ENCODE peak calls at places on chromosomes 11 and 22, in five cellular contexts. U, H, X, O and D are unnamed samples.

GRCh38 chr22:40396882-40397281 is 26.5 kb downstream of the SGSM3 start:
- DNase-seq in U (no peak), H (no peak), X (peak; percentile 86), O (no peak), D (no peak)

GRCh38 chr11:94988748-94989147 is 15.2 kb downstream of the KDM4D start:
- DNase-seq in U (no peak), H (no peak), X (no peak), O (no peak), D (no peak)

GRCh38 chr22:44450503-44450902 is 47.5 kb downstream of the RTL6 start:
- DNase-seq in U (no peak), H (no peak), X (no peak), O (no peak), D (no peak)

GRCh38 chr11:12201016-12201985 is 90.9 kb downstream of the MICAL2 start:
- DNase-seq in U (peak; percentile 72), H (no peak), X (no peak), O (no peak), D (peak; percentile 27)

GRCh38 chr11:62882428-62882742 is 1.7 kb downstream of the SLC3A2 start:
- DNase-seq in U (no peak), H (no peak), X (no peak), O (no peak), D (no peak)

GRCh38 chr22:49427341-49427740 is 400.3 kb downstream of the BRD1 start:
- DNase-seq in U (no peak), H (no peak), X (no peak), O (no peak), D (no peak)

GRCh38 chr11:122642472-122642922 is 13.0 kb upstream of the UBASH3B start:
- DNase-seq in U (peak; percentile 86), H (no peak), X (no peak), O (no peak), D (no peak)

GRCh38 chr11:7905961-7906429 is 25.1 kb downstream of the OR10A6 start:
- DNase-seq in U (no peak), H (no peak), X (no peak), O (no peak), D (no peak)

GRCh38 chr11:105968021-105968697 is 53.9 kb downstream of the MSANTD4 start:
- DNase-seq in U (peak; percentile 6), H (no peak), X (no peak), O (no peak), D (no peak)

GRCh38 chr11:43547900-43548381 is 132.6 kb upstream of the HSD17B12 start:
- DNase-seq in U (no peak), H (no peak), X (no peak), O (no peak), D (no peak)

GRCh38 chr22:24153353-24153752 is 27.9 kb upstream of the SUSD2 start:
- DNase-seq in U (no peak), H (peak; percentile 58), X (no peak), O (no peak), D (peak; percentile 60)

GRCh38 chr11:12098601-12099000 is 11.8 kb upstream of the MICAL2 start:
- DNase-seq in U (no peak), H (no peak), X (no peak), O (no peak), D (no peak)

GRCh38 chr11:34425863-34426262 is 12.9 kb upstream of the CAT start:
- DNase-seq in U (no peak), H (no peak), X (no peak), O (no peak), D (peak; percentile 95)

GRCh38 chr11:76803811-76804600 is 20.9 kb downstream of the TSKU start:
- DNase-seq in U (no peak), H (peak; percentile 52), X (no peak), O (no peak), D (no peak)

GRCh38 chr22:31089101-31090100 is 8.3 kb downstream of the SMTN start:
- DNase-seq in U (peak; percentile 45), H (no peak), X (no peak), O (peak; percentile 64), D (peak; percentile 53)

GRCh38 chr11:45275823-45276222 is 10.3 kb downstream of the SYT13 start:
- DNase-seq in U (no peak), H (no peak), X (no peak), O (no peak), D (no peak)

GRCh38 chr11:111445586-111445985 is 66.5 kb upstream of the POU2AF1 start:
- DNase-seq in U (no peak), H (no peak), X (no peak), O (no peak), D (no peak)

GRCh38 chr11:737366-737765 is 9.9 kb upstream of the TALDO1 start:
- DNase-seq in U (no peak), H (no peak), X (no peak), O (no peak), D (no peak)

GRCh38 chr11:127470485-127470884 is 469.9 kb upstream of the KIRREL3 start:
- DNase-seq in U (no peak), H (no peak), X (no peak), O (peak; percentile 38), D (peak; percentile 26)

GRCh38 chr11:76802621-76803020 is 19.5 kb downstream of the TSKU start:
- DNase-seq in U (no peak), H (peak; percentile 11), X (no peak), O (no peak), D (no peak)

GRCh38 chr11:122095950-122096942 is 19.8 kb downstream of the BLID start:
- DNase-seq in U (no peak), H (no peak), X (no peak), O (no peak), D (no peak)

GRCh38 chr11:9568854-9569587 is 4.4 kb upstream of the WEE1 start:
- DNase-seq in U (no peak), H (no peak), X (peak; percentile 59), O (peak; percentile 83), D (peak; percentile 24)

GRCh38 chr11:798093-798713 is at the start of gene SLC25A22:
- DNase-seq in U (no peak), H (peak; percentile 83), X (peak; percentile 30), O (peak; percentile 89), D (peak; percentile 85)

GRCh38 chr11:76184551-76184993 is 21.7 kb downstream of the WNT11 start:
- DNase-seq in U (peak; percentile 46), H (no peak), X (no peak), O (no peak), D (no peak)

GRCh38 chr11:117384045-117384444 is 56.4 kb downstream of the CEP164 start:
- DNase-seq in U (peak; percentile 58), H (no peak), X (no peak), O (no peak), D (no peak)